ENCODE peak calls at places on chromosome 15, in nine cellular contexts. W is SK-N-SH, T is esophagus muscularis mucosa, J is stomach, A is sigmoid colon, G is K562, Q is GM12878, O is transverse colon, P is upper lobe of left lung. Z is an unnamed sample.

GRCh38 chr15:93298901-93299300 is 209.9 kb upstream of the RGMA start:
- DNase-seq in W (no peak), T (peak), J (no peak), A (peak), G (no peak), Q (no peak), O (peak), P (no peak), Z (no peak)

GRCh38 chr15:47872869-47873301 is 155.6 kb downstream of the SEMA6D start:
- DNase-seq in W (no peak), T (no peak), J (no peak), A (no peak), G (no peak), Q (no peak), O (no peak), P (no peak), Z (no peak)

GRCh38 chr15:43508421-43508820 is 9.0 kb upstream of the MAP1A start:
- DNase-seq in W (no peak), T (no peak), J (no peak), A (no peak), G (no peak), Q (no peak), O (no peak), P (no peak), Z (no peak)

GRCh38 chr15:62940359-62940754 is 102.2 kb upstream of the TPM1 start:
- DNase-seq in W (no peak), T (no peak), J (no peak), A (no peak), G (no peak), Q (no peak), O (no peak), P (no peak), Z (no peak)

GRCh38 chr15:70964058-70964457 is 71.4 kb downstream of the LRRC49 start:
- DNase-seq in W (no peak), T (no peak), J (no peak), A (no peak), G (no peak), Q (no peak), O (no peak), P (no peak), Z (no peak)

GRCh38 chr15:42100021-42100800 is 5.8 kb upstream of the PLA2G4D start:
- DNase-seq in W (no peak), T (peak), J (peak), A (no peak), G (no peak), Q (no peak), O (no peak), P (no peak), Z (no peak)

GRCh38 chr15:36793205-36793604 is 213.8 kb downstream of the CDIN1 start:
- DNase-seq in W (no peak), T (no peak), J (no peak), A (no peak), G (no peak), Q (no peak), O (no peak), P (no peak), Z (no peak)

GRCh38 chr15:55661431-55661830 is 73.3 kb upstream of the PYGO1 start:
- DNase-seq in W (no peak), T (no peak), J (no peak), A (no peak), G (no peak), Q (no peak), O (no peak), P (no peak), Z (no peak)

GRCh38 chr15:58065011-58065444 is 483 bp downstream of the ALDH1A2 start:
- DNase-seq in W (no peak), T (no peak), J (no peak), A (peak), G (peak), Q (no peak), O (peak), P (peak), Z (peak)

GRCh38 chr15:33310481-33311311 is at the start of gene RYR3:
- DNase-seq in W (peak), T (peak), J (no peak), A (peak), G (no peak), Q (no peak), O (no peak), P (peak), Z (no peak)

GRCh38 chr15:89740137-89740536 is 10.9 kb downstream of the MESP1 start:
- DNase-seq in W (peak), T (no peak), J (peak), A (peak), G (peak), Q (peak), O (peak), P (no peak), Z (peak)

GRCh38 chr15:39599871-39600270 is 19.0 kb downstream of the THBS1 start:
- DNase-seq in W (no peak), T (no peak), J (no peak), A (no peak), G (no peak), Q (no peak), O (no peak), P (no peak), Z (no peak)

GRCh38 chr15:90016721-90017120 is 15.6 kb downstream of the ZNF710 start:
- DNase-seq in W (no peak), T (no peak), J (peak), A (peak), G (no peak), Q (no peak), O (peak), P (no peak), Z (no peak)

GRCh38 chr15:99443768-99444446 is 121.9 kb upstream of the MEF2A start:
- DNase-seq in W (peak), T (no peak), J (peak), A (peak), G (no peak), Q (no peak), O (no peak), P (no peak), Z (no peak)

GRCh38 chr15:53611145-53611920 is 148.1 kb downstream of the WDR72 start:
- DNase-seq in W (no peak), T (no peak), J (no peak), A (no peak), G (no peak), Q (no peak), O (no peak), P (no peak), Z (no peak)

GRCh38 chr15:59792359-59792758 is 103.2 kb upstream of the BNIP2 start:
- DNase-seq in W (peak), T (no peak), J (no peak), A (no peak), G (no peak), Q (no peak), O (no peak), P (peak), Z (no peak)

GRCh38 chr15:43329222-43329959 is 982 bp downstream of the LCMT2 start:
- DNase-seq in W (no peak), T (no peak), J (peak), A (peak), G (peak), Q (no peak), O (peak), P (no peak), Z (no peak)

GRCh38 chr15:67590191-67590590 is 47.7 kb downstream of the MAP2K5 start:
- DNase-seq in W (no peak), T (no peak), J (no peak), A (no peak), G (no peak), Q (no peak), O (no peak), P (no peak), Z (no peak)

GRCh38 chr15:99435761-99436346 is 129.9 kb upstream of the MEF2A start:
- DNase-seq in W (no peak), T (no peak), J (peak), A (peak), G (no peak), Q (no peak), O (peak), P (peak), Z (no peak)

GRCh38 chr15:80673561-80674244 is 21.4 kb upstream of the ABHD17C start:
- DNase-seq in W (no peak), T (no peak), J (no peak), A (no peak), G (no peak), Q (no peak), O (no peak), P (no peak), Z (no peak)

GRCh38 chr15:88131937-88132336 is 124.6 kb downstream of the NTRK3 start:
- DNase-seq in W (no peak), T (no peak), J (no peak), A (no peak), G (no peak), Q (no peak), O (no peak), P (no peak), Z (no peak)

GRCh38 chr15:41934843-41935242 is 37.5 kb downstream of the EHD4 start:
- DNase-seq in W (no peak), T (no peak), J (peak), A (peak), G (no peak), Q (no peak), O (peak), P (no peak), Z (no peak)

GRCh38 chr15:40929730-40930429 is 740 bp downstream of the DLL4 start:
- DNase-seq in W (peak), T (no peak), J (peak), A (no peak), G (peak), Q (no peak), O (peak), P (peak), Z (peak)

GRCh38 chr15:66071160-66071559 is 182.4 kb downstream of the MEGF11 start:
- DNase-seq in W (no peak), T (no peak), J (peak), A (peak), G (no peak), Q (no peak), O (no peak), P (no peak), Z (no peak)

GRCh38 chr15:71588746-71589145 is 221.6 kb upstream of the NR2E3 start:
- DNase-seq in W (no peak), T (peak), J (no peak), A (no peak), G (no peak), Q (no peak), O (no peak), P (no peak), Z (no peak)

GRCh38 chr15:29403778-29404177 is 134.2 kb upstream of the NSMCE3 start:
- DNase-seq in W (no peak), T (no peak), J (no peak), A (no peak), G (no peak), Q (no peak), O (no peak), P (no peak), Z (no peak)

DNA sequence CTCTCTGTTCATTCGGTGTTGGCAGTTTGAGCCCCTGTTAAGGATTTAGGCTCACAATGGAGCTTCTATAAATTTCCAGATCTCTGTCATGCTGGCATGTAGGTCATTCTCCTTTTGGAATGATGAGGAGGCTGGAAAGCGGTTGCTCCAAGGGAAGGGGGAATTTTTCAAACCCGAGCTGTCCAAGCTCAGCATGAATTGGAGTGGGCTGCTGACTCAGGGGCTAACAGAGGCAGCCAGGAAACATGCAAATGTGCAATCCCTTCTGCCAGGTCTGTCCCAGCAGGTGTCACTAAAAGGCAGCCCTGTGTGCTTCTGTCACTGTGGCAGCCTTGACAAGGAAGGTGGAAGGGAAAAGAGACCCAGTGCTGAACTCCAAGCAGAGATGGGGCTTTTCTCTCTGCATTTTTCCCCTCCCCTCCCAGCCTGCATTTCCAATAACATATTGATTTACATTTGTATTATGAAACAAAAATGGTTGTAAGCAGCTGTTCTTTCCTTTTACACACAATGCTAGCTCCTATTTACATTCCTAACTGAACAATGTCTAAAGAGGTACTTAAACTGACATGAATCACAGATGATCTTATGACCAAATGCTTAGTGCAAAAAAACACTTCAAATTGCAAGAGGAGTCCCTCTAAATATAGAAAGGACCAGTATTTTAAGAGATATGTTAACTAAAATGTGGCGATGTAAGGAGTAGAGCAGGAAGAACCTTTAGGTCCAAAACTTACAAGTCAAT is 84.4 kb upstream of the ATP10A start:
- DNase-seq in W (no peak), T (no peak), J (no peak), A (no peak), G (peak), Q (no peak), O (no peak), P (no peak), Z (no peak)
- TF ChIP-seq EP300 in W (no peak), T (no peak), J (no peak), A (no peak), G (no peak), Q (no peak), O (no peak), P (no peak), Z (no peak)

GRCh38 chr15:74128785-74129350 is 1.5 kb upstream of the ISLR2 start:
- DNase-seq in W (peak), T (no peak), J (no peak), A (no peak), G (no peak), Q (no peak), O (no peak), P (peak), Z (no peak)
- H3K4me3 ChIP-seq in W (no peak), T (peak), J (no peak), A (no peak), G (no peak), Q (no peak), O (peak), P (peak), Z (peak)

DNA sequence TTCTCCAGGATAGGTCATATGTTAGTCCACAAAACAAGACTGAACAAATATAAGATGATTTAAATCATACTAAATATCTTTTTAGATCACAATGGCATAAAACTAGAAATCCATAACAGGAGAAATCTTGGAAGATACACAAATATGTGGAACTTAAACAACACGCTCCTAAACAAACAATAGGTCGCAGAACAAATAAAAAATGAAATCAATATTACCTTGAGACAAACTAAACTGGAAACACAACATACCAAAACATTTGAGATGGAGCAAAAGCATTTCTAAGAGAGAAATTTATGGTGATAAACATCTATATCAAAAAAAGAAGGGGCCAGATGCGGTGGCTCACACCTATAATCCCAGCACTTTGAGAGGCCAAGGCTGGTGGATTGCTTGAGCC is 8.3 kb upstream of the TMCO5A start:
- DNase-seq in W (no peak), T (no peak), J (no peak), A (no peak), G (no peak), Q (no peak), O (no peak), P (no peak), Z (no peak)
- TF ChIP-seq POLR2AphosphoS5 in W (no peak), T (no peak), J (no peak), A (no peak), G (no peak), Q (no peak), O (no peak), P (no peak), Z (no peak)

GRCh38 chr15:45664451-45664850 is 29.6 kb downstream of the SQOR start:
- DNase-seq in W (no peak), T (no peak), J (no peak), A (no peak), G (no peak), Q (no peak), O (no peak), P (no peak), Z (no peak)
- TF ChIP-seq EP300 in W (no peak), T (no peak), J (no peak), A (no peak), G (no peak), Q (no peak), O (no peak), P (no peak), Z (no peak)

GRCh38 chr15:76346666-76347506 is 10.3 kb downstream of the ISL2 start:
- DNase-seq in W (peak), T (no peak), J (no peak), A (peak), G (no peak), Q (no peak), O (peak), P (peak), Z (no peak)

GRCh38 chr15:76345269-76345879 is 8.8 kb downstream of the ISL2 start:
- DNase-seq in W (no peak), T (no peak), J (no peak), A (no peak), G (no peak), Q (no peak), O (no peak), P (no peak), Z (no peak)

GRCh38 chr15:76345880-76346665 is 9.5 kb downstream of the ISL2 start:
- DNase-seq in W (no peak), T (no peak), J (no peak), A (peak), G (no peak), Q (no peak), O (peak), P (peak), Z (no peak)

GRCh38 chr15:76349301-76350070 is 12.9 kb downstream of the ISL2 start:
- DNase-seq in W (no peak), T (no peak), J (no peak), A (no peak), G (no peak), Q (no peak), O (no peak), P (no peak), Z (no peak)

GRCh38 chr15:76347507-76348055 is 11.0 kb downstream of the ISL2 start:
- DNase-seq in W (no peak), T (no peak), J (no peak), A (no peak), G (no peak), Q (no peak), O (no peak), P (no peak), Z (no peak)
- H3K4me3 ChIP-seq in W (no peak), T (peak), J (peak), A (peak), G (no peak), Q (no peak), O (peak), P (peak), Z (no peak)

GRCh38 chr15:101454365-101454764 is 35.1 kb downstream of the PCSK6 start:
- DNase-seq in W (no peak), T (no peak), J (no peak), A (no peak), G (no peak), Q (no peak), O (no peak), P (no peak), Z (no peak)

GRCh38 chr15:101452572-101452971 is 36.9 kb downstream of the PCSK6 start:
- DNase-seq in W (peak), T (no peak), J (no peak), A (no peak), G (peak), Q (no peak), O (no peak), P (no peak), Z (no peak)

GRCh38 chr15:101455291-101455916 is 34.1 kb downstream of the PCSK6 start:
- DNase-seq in W (peak), T (no peak), J (no peak), A (no peak), G (peak), Q (no peak), O (no peak), P (no peak), Z (no peak)

GRCh38 chr15:101451886-101452285 is 37.6 kb downstream of the PCSK6 start:
- DNase-seq in W (no peak), T (no peak), J (no peak), A (no peak), G (no peak), Q (no peak), O (no peak), P (no peak), Z (no peak)

GRCh38 chr15:101453123-101454120 is 36.1 kb downstream of the PCSK6 start:
- DNase-seq in W (no peak), T (no peak), J (no peak), A (no peak), G (no peak), Q (no peak), O (no peak), P (no peak), Z (no peak)
- TF ChIP-seq POLR2AphosphoS5 in W (no peak), T (no peak), J (no peak), A (no peak), G (no peak), Q (no peak), O (no peak), P (no peak), Z (no peak)

DNA sequence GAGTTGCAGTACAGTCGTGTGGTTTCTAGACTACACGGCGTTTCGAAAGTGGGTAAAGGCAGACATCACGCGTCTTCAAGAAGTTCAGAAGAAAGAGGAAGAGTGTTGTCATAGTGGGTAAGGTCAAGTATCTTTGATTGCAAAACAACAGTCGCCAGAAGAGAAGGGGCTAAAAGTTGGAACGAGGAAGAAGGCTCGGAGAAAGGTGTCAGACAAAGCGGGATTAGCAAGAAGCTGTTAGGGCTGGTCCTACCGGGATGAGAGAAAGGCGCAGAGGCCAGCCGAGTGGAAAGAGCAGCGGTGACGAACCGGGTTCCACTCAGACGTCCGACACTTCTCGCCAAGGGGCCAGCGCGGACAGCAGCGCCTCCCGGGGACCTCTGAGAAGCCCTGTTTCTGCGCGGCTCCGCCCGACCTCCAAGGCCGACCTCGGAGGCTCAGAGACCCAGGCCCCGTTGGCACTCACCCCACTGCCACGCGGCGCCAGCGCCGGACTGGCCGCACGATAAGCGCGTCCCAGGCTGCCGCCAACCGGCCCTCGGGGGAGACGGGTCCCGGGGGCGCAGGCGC is 480 bp downstream of the ADPGK start:
- DNase-seq in W (no peak), T (no peak), J (peak), A (peak), G (no peak), Q (peak), O (peak), P (no peak), Z (no peak)
- TF ChIP-seq EP300 in W (no peak), T (no peak), J (no peak), A (no peak), G (no peak), Q (no peak), O (no peak), P (peak), Z (no peak)

GRCh38 chr15:69892351-69892750 is 205.4 kb downstream of the TLE3 start:
- DNase-seq in W (peak), T (no peak), J (no peak), A (no peak), G (no peak), Q (no peak), O (no peak), P (no peak), Z (no peak)

GRCh38 chr15:69891070-69891491 is 206.6 kb downstream of the TLE3 start:
- DNase-seq in W (no peak), T (no peak), J (no peak), A (no peak), G (no peak), Q (no peak), O (no peak), P (no peak), Z (no peak)

GRCh38 chr15:69895202-69895601 is 202.5 kb downstream of the TLE3 start:
- DNase-seq in W (no peak), T (no peak), J (no peak), A (no peak), G (no peak), Q (no peak), O (no peak), P (no peak), Z (no peak)

GRCh38 chr15:69893863-69894262 is 203.9 kb downstream of the TLE3 start:
- DNase-seq in W (peak), T (no peak), J (no peak), A (no peak), G (no peak), Q (no peak), O (no peak), P (no peak), Z (peak)

DNA sequence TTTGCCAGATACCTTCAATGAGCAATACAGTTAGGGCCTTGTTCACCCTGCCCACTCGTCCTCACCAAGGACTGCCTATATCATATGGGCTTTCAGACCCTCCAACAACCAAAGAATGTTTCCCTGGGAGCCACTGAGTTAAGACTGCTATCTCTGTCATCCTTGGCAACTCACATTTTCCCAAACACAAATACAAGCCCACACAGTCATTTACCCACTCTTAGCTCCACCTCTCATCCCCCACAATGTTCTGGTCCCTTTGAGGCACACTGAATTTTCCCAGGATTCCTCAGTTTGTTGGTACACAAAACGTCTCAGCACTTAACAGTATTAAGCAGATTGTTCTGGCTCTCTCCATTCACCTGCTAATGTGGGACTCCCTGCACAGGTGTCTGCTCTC is 204.6 kb downstream of the TLE3 start:
- DNase-seq in W (no peak), T (no peak), J (no peak), A (no peak), G (no peak), Q (no peak), O (no peak), P (no peak), Z (no peak)
- H3K4me3 ChIP-seq in W (no peak), T (no peak), J (no peak), A (no peak), G (no peak), Q (no peak), O (no peak), P (no peak), Z (no peak)